ENCODE peak calls at places on chromosome 5, in six cellular contexts. One of them, this sample, is unnamed.

GRCh38 chr5:62791059-62791458 is 212.4 kb downstream of the LRRC70 start:
- DNase-seq in NCI-H1694: no peak
- DNase-seq in fibroblast of mammary gland: peak; percentile 6
- DNase-seq in CD4-positive, CD25-positive, alpha-beta regulatory T cell: no peak
- DNase-seq in GM04503: no peak
- DNase-seq in tibial artery: no peak
- DNase-seq in this sample: no peak

GRCh38 chr5:34009610-34010009 is 1.8 kb upstream of the AMACR start:
- DNase-seq in NCI-H1694: no peak
- DNase-seq in fibroblast of mammary gland: no peak
- DNase-seq in CD4-positive, CD25-positive, alpha-beta regulatory T cell: no peak
- DNase-seq in GM04503: no peak
- DNase-seq in tibial artery: no peak
- DNase-seq in this sample: no peak

GRCh38 chr5:125140855-125141254 is 394.4 kb upstream of the ZNF608 start:
- DNase-seq in NCI-H1694: no peak
- DNase-seq in fibroblast of mammary gland: peak; percentile 88
- DNase-seq in CD4-positive, CD25-positive, alpha-beta regulatory T cell: no peak
- DNase-seq in GM04503: peak; percentile 80
- DNase-seq in tibial artery: no peak
- DNase-seq in this sample: no peak

GRCh38 chr5:128854931-128855330 is 110.4 kb upstream of the SLC27A6 start:
- DNase-seq in NCI-H1694: no peak
- DNase-seq in fibroblast of mammary gland: no peak
- DNase-seq in CD4-positive, CD25-positive, alpha-beta regulatory T cell: no peak
- DNase-seq in GM04503: no peak
- DNase-seq in tibial artery: no peak
- DNase-seq in this sample: no peak

GRCh38 chr5:167064199-167064811 is 1227.1 kb upstream of the WWC1 start:
- DNase-seq in NCI-H1694: no peak
- DNase-seq in fibroblast of mammary gland: no peak
- DNase-seq in CD4-positive, CD25-positive, alpha-beta regulatory T cell: no peak
- DNase-seq in GM04503: no peak
- DNase-seq in tibial artery: no peak
- DNase-seq in this sample: no peak

GRCh38 chr5:34571380-34572041 is 84.6 kb upstream of the RAI14 start:
- DNase-seq in NCI-H1694: no peak
- DNase-seq in fibroblast of mammary gland: peak; percentile 42
- DNase-seq in CD4-positive, CD25-positive, alpha-beta regulatory T cell: no peak
- DNase-seq in GM04503: peak; percentile 46
- DNase-seq in tibial artery: no peak
- DNase-seq in this sample: no peak

GRCh38 chr5:95283761-95284511 is 958 bp downstream of the MCTP1 start:
- DNase-seq in NCI-H1694: peak; percentile 6
- DNase-seq in fibroblast of mammary gland: no peak
- DNase-seq in CD4-positive, CD25-positive, alpha-beta regulatory T cell: peak; percentile 13
- DNase-seq in GM04503: no peak
- DNase-seq in tibial artery: no peak
- DNase-seq in this sample: no peak

GRCh38 chr5:101991486-101991885 is 304.6 kb downstream of the SLCO4C1 start:
- DNase-seq in NCI-H1694: no peak
- DNase-seq in fibroblast of mammary gland: no peak
- DNase-seq in CD4-positive, CD25-positive, alpha-beta regulatory T cell: no peak
- DNase-seq in GM04503: no peak
- DNase-seq in tibial artery: no peak
- DNase-seq in this sample: no peak

GRCh38 chr5:150168864-150169263 is 2.3 kb downstream of the CDX1 start:
- DNase-seq in NCI-H1694: no peak
- DNase-seq in fibroblast of mammary gland: no peak
- DNase-seq in CD4-positive, CD25-positive, alpha-beta regulatory T cell: no peak
- DNase-seq in GM04503: no peak
- DNase-seq in tibial artery: no peak
- DNase-seq in this sample: no peak

GRCh38 chr5:139700711-139701693 is 52.9 kb downstream of the CXXC5 start:
- DNase-seq in NCI-H1694: no peak
- DNase-seq in fibroblast of mammary gland: no peak
- DNase-seq in CD4-positive, CD25-positive, alpha-beta regulatory T cell: no peak
- DNase-seq in GM04503: no peak
- DNase-seq in tibial artery: no peak
- DNase-seq in this sample: no peak

GRCh38 chr5:43729846-43730478 is 127.0 kb downstream of the NNT start:
- DNase-seq in NCI-H1694: peak; percentile 18
- DNase-seq in fibroblast of mammary gland: peak; percentile 65
- DNase-seq in CD4-positive, CD25-positive, alpha-beta regulatory T cell: peak; percentile 29
- DNase-seq in GM04503: no peak
- DNase-seq in tibial artery: no peak
- DNase-seq in this sample: no peak

GRCh38 chr5:143008809-143009521 is 238.8 kb downstream of the ARHGAP26 start:
- DNase-seq in NCI-H1694: peak; percentile 66
- DNase-seq in fibroblast of mammary gland: peak; percentile 100
- DNase-seq in CD4-positive, CD25-positive, alpha-beta regulatory T cell: peak; percentile 92
- DNase-seq in GM04503: peak; percentile 80
- DNase-seq in tibial artery: peak; percentile 25
- DNase-seq in this sample: peak; percentile 21

GRCh38 chr5:15929616-15930303 is 249.8 kb downstream of the MARCHF11 start:
- DNase-seq in NCI-H1694: no peak
- DNase-seq in fibroblast of mammary gland: peak; percentile 62
- DNase-seq in CD4-positive, CD25-positive, alpha-beta regulatory T cell: no peak
- DNase-seq in GM04503: peak; percentile 63
- DNase-seq in tibial artery: no peak
- DNase-seq in this sample: no peak

GRCh38 chr5:82784521-82784920 is 292.7 kb downstream of the TMEM167A start:
- DNase-seq in NCI-H1694: no peak
- DNase-seq in fibroblast of mammary gland: no peak
- DNase-seq in CD4-positive, CD25-positive, alpha-beta regulatory T cell: no peak
- DNase-seq in GM04503: no peak
- DNase-seq in tibial artery: no peak
- DNase-seq in this sample: no peak

GRCh38 chr5:173354645-173355044 is 26.4 kb upstream of the STC2 start:
- DNase-seq in NCI-H1694: no peak
- DNase-seq in fibroblast of mammary gland: no peak
- DNase-seq in CD4-positive, CD25-positive, alpha-beta regulatory T cell: no peak
- DNase-seq in GM04503: no peak
- DNase-seq in tibial artery: no peak
- DNase-seq in this sample: no peak

GRCh38 chr5:132363431-132364112 is 5.9 kb upstream of the SLC22A5 start:
- DNase-seq in NCI-H1694: no peak
- DNase-seq in fibroblast of mammary gland: peak; percentile 97
- DNase-seq in CD4-positive, CD25-positive, alpha-beta regulatory T cell: no peak
- DNase-seq in GM04503: peak; percentile 55
- DNase-seq in tibial artery: peak; percentile 76
- DNase-seq in this sample: no peak

GRCh38 chr5:41788800-41789395 is 81.3 kb downstream of the OXCT1 start:
- DNase-seq in NCI-H1694: peak; percentile 34
- DNase-seq in fibroblast of mammary gland: peak; percentile 73
- DNase-seq in CD4-positive, CD25-positive, alpha-beta regulatory T cell: no peak
- DNase-seq in GM04503: no peak
- DNase-seq in tibial artery: no peak
- DNase-seq in this sample: no peak

GRCh38 chr5:108910627-108911026 is 162.9 kb downstream of the FER start:
- DNase-seq in NCI-H1694: no peak
- DNase-seq in fibroblast of mammary gland: no peak
- DNase-seq in CD4-positive, CD25-positive, alpha-beta regulatory T cell: no peak
- DNase-seq in GM04503: no peak
- DNase-seq in tibial artery: no peak
- DNase-seq in this sample: no peak

GRCh38 chr5:106530150-106530549 is 1140.6 kb downstream of the EFNA5 start:
- DNase-seq in NCI-H1694: no peak
- DNase-seq in fibroblast of mammary gland: no peak
- DNase-seq in CD4-positive, CD25-positive, alpha-beta regulatory T cell: no peak
- DNase-seq in GM04503: no peak
- DNase-seq in tibial artery: no peak
- DNase-seq in this sample: no peak

GRCh38 chr5:180590543-180591248 is 603 bp downstream of the SCGB3A1 start:
- DNase-seq in NCI-H1694: no peak
- DNase-seq in fibroblast of mammary gland: no peak
- DNase-seq in CD4-positive, CD25-positive, alpha-beta regulatory T cell: peak; percentile 30
- DNase-seq in GM04503: no peak
- DNase-seq in tibial artery: no peak
- DNase-seq in this sample: no peak

GRCh38 chr5:54844905-54845566 is 140.4 kb downstream of the ESM1 start:
- DNase-seq in NCI-H1694: peak; percentile 82
- DNase-seq in fibroblast of mammary gland: peak; percentile 72
- DNase-seq in CD4-positive, CD25-positive, alpha-beta regulatory T cell: peak; percentile 70
- DNase-seq in GM04503: no peak
- DNase-seq in tibial artery: no peak
- DNase-seq in this sample: peak; percentile 58

GRCh38 chr5:136998864-136999263 is 500.3 kb downstream of the SPOCK1 start:
- DNase-seq in NCI-H1694: no peak
- DNase-seq in fibroblast of mammary gland: no peak
- DNase-seq in CD4-positive, CD25-positive, alpha-beta regulatory T cell: no peak
- DNase-seq in GM04503: no peak
- DNase-seq in tibial artery: no peak
- DNase-seq in this sample: no peak

GRCh38 chr5:136058031-136058971 is 29.5 kb downstream of the TGFBI start:
- DNase-seq in NCI-H1694: no peak
- DNase-seq in fibroblast of mammary gland: peak; percentile 99
- DNase-seq in CD4-positive, CD25-positive, alpha-beta regulatory T cell: no peak
- DNase-seq in GM04503: peak; percentile 96
- DNase-seq in tibial artery: peak; percentile 66
- DNase-seq in this sample: no peak

GRCh38 chr5:8270246-8270645 is 401.3 kb downstream of the MTRR start:
- DNase-seq in NCI-H1694: no peak
- DNase-seq in fibroblast of mammary gland: no peak
- DNase-seq in CD4-positive, CD25-positive, alpha-beta regulatory T cell: no peak
- DNase-seq in GM04503: no peak
- DNase-seq in tibial artery: no peak
- DNase-seq in this sample: no peak

This sample was measured in naive thymus-derived CD4-positive, alpha-beta T cell.